ENCODE peak calls at places on chromosomes 13 and 19, in five cellular contexts. C is IMR-90, H is neuronal stem cell, A is mesendoderm, I is H9. B is an unnamed sample.

GRCh38 chr19:54418030-54418929 is 3.0 kb downstream of the TTYH1 start:
- DNase-seq in I (no peak), A (peak), C (peak), H (no peak), B (peak)

GRCh38 chr19:47704024-47704423 is 9.2 kb upstream of the EHD2 start:
- DNase-seq in I (no peak), H (no peak), C (peak), A (no peak), B (peak)

GRCh38 chr13:60654405-60654804 is 257.4 kb downstream of the TDRD3 start:
- DNase-seq in C (no peak), I (no peak), A (peak), H (no peak), B (peak)

GRCh38 chr19:3099347-3100145 is 5.4 kb downstream of the GNA11 start:
- DNase-seq in H (no peak), I (no peak), C (no peak), A (no peak), B (no peak)

GRCh38 chr19:13872695-13873389 is 4.1 kb upstream of the NANOS3 start:
- DNase-seq in C (no peak), H (peak), I (peak), A (peak), B (no peak)

GRCh38 chr13:59861676-59862075 is 302.1 kb downstream of the DIAPH3 start:
- DNase-seq in I (no peak), H (no peak), C (no peak), A (no peak), B (no peak)

GRCh38 chr19:31270897-31271568 is 78.2 kb downstream of the TSHZ3 start:
- DNase-seq in H (no peak), C (peak), I (no peak), A (no peak), B (no peak)

GRCh38 chr19:55117636-55118391 is at the start of gene PPP1R12C:
- DNase-seq in I (peak), A (peak), H (peak), C (peak), B (peak)

GRCh38 chr13:31824705-31825512 is 85.6 kb downstream of the RXFP2 start:
- DNase-seq in A (peak), I (no peak), H (no peak), C (peak), B (peak)

GRCh38 chr19:51564791-51565190 is 6.3 kb upstream of the ZNF175 start:
- DNase-seq in C (no peak), A (peak), H (no peak), I (peak), B (no peak)

GRCh38 chr19:47107953-47108746 is 5.4 kb downstream of the ZC3H4 start:
- DNase-seq in A (no peak), C (peak), I (no peak), H (no peak), B (no peak)

GRCh38 chr19:57056972-57057371 is 62.8 kb upstream of the USP29 start:
- DNase-seq in A (no peak), C (peak), I (no peak), H (no peak), B (no peak)

GRCh38 chr13:70889163-70889562 is 780.9 kb upstream of the KLHL1 start:
- DNase-seq in C (no peak), H (no peak), I (no peak), A (no peak), B (no peak)

GRCh38 chr13:75124415-75124814 is 357.6 kb downstream of the TBC1D4 start:
- DNase-seq in H (no peak), A (no peak), I (no peak), C (no peak), B (no peak)

GRCh38 chr19:32351807-32352630 is 6.6 kb downstream of the ZNF507 start:
- DNase-seq in I (no peak), C (peak), H (no peak), A (no peak), B (peak)

GRCh38 chr13:31835932-31836331 is 96.6 kb downstream of the RXFP2 start:
- DNase-seq in I (no peak), C (peak), H (no peak), A (no peak), B (peak)

GRCh38 chr19:38255759-38256052 is 468 bp downstream of the PPP1R14A start:
- DNase-seq in A (peak), H (no peak), I (no peak), C (no peak), B (peak)

GRCh38 chr19:38252935-38253691 is 3.1 kb downstream of the PPP1R14A start:
- DNase-seq in H (no peak), I (no peak), C (no peak), A (no peak), B (peak)

GRCh38 chr19:38252385-38252784 is 3.8 kb downstream of the PPP1R14A start:
- DNase-seq in A (no peak), C (no peak), H (no peak), I (no peak), B (no peak)

GRCh38 chr19:38251564-38252051 is 4.6 kb downstream of the PPP1R14A start:
- DNase-seq in A (peak), H (no peak), I (no peak), C (no peak), B (peak)

GRCh38 chr19:38253788-38254187 is 2.4 kb downstream of the PPP1R14A start:
- DNase-seq in C (no peak), A (no peak), I (no peak), H (no peak), B (no peak)
- H4K8ac ChIP-seq in C (peak), A (no peak), I (no peak), H (no peak), B (peak)

GRCh38 chr19:21593008-21593427 is 87.6 kb downstream of the ZNF429 start:
- DNase-seq in C (no peak), A (no peak), I (no peak), H (no peak), B (no peak)
- H4K8ac ChIP-seq in C (no peak), A (no peak), I (no peak), H (no peak), B (no peak)

GRCh38 chr13:112741835-112742570 is 52.2 kb downstream of the ATP11A start:
- DNase-seq in I (no peak), A (no peak), C (no peak), H (no peak), B (no peak)

GRCh38 chr13:112740502-112741131 is 50.8 kb downstream of the ATP11A start:
- DNase-seq in C (peak), H (no peak), A (no peak), I (no peak), B (peak)

GRCh38 chr13:112742583-112742982 is 52.7 kb downstream of the ATP11A start:
- DNase-seq in C (no peak), A (no peak), H (no peak), I (no peak), B (no peak)

GRCh38 chr13:112743451-112744305 is 53.8 kb downstream of the ATP11A start:
- DNase-seq in I (no peak), H (no peak), A (no peak), C (no peak), B (no peak)

DNA sequence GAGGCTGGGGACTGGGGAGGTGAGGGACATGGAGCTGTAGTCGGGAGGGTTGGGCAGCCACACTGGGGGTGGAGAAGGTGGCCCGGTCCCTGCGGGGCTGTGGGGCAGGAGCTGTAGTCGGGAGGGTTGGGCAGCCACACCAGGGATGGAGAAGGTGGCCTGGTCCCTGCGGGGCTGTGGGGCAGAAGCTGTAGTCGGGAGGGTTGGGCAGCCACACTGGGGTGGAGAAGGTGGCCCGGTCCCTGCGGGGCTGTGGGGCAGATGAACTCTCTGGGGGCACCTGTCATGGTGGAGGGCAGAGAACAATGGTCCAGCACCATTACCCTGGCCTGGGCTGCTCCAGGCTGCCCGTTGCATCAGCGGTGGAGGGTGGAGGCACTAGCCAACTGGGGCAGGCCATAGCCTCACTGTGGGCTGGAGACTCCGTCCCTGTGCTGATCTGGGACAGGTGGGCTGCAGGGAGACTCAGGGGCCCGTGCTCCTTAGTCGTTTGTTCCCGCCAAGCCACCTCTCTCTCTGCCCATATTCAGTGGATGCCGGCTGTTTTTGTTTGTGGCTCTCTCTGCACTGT is 51.4 kb downstream of the ATP11A start:
- DNase-seq in I (no peak), C (no peak), H (no peak), A (no peak), B (no peak)
- H4K8ac ChIP-seq in I (no peak), C (peak), H (no peak), A (no peak), B (peak)

GRCh38 chr13:107185889-107186288 is 618.0 kb upstream of the ARGLU1 start:
- DNase-seq in C (peak), H (no peak), I (no peak), A (no peak), B (peak)
- H4K8ac ChIP-seq in C (peak), H (no peak), I (no peak), A (no peak), B (no peak)

GRCh38 chr19:5832049-5832448 is 7.5 kb downstream of the FUT6 start:
- DNase-seq in I (no peak), C (no peak), H (no peak), A (no peak), B (no peak)
- H4K8ac ChIP-seq in I (no peak), C (no peak), H (no peak), A (no peak), B (no peak)

GRCh38 chr19:1618157-1619093 is 13.2 kb upstream of the UQCR11 start:
- DNase-seq in I (peak), C (no peak), H (no peak), A (peak), B (no peak)
- H4K8ac ChIP-seq in I (no peak), C (no peak), H (no peak), A (no peak), B (no peak)

DNA sequence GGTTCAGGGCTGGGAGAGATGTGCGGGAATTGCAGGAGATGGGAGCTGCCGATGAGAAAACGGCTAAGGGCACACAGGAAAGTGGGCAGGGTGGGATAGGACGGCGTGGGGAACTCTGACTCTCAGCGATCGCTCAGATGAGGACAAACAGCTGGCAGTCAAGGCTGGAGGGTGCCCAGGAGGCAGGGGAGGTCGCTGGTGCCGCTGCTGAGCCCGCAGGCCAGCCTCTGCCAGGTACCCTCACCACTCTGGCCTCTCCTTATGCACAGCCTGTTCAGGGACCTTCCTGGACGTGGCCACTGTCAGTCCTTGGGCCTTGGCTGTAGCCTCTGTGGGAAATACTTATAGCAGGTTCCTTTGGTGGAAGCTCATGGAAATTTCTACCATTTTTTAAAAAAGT is 308.6 kb downstream of the TEX29 start:
- DNase-seq in I (peak), H (no peak), A (no peak), C (no peak), B (no peak)
- H4K8ac ChIP-seq in I (no peak), H (no peak), A (no peak), C (no peak), B (no peak)

GRCh38 chr19:18513868-18514267 is 8.0 kb downstream of the ELL start:
- DNase-seq in I (no peak), A (no peak), C (no peak), H (no peak), B (no peak)

GRCh38 chr19:18514800-18515682 is 6.8 kb downstream of the ELL start:
- DNase-seq in H (no peak), I (no peak), A (peak), C (peak), B (peak)

GRCh38 chr19:18517606-18518005 is 4.3 kb downstream of the ELL start:
- DNase-seq in A (no peak), I (no peak), H (no peak), C (no peak), B (no peak)

GRCh38 chr19:18518639-18519038 is 3.2 kb downstream of the ELL start:
- DNase-seq in H (no peak), C (no peak), I (no peak), A (no peak), B (no peak)

GRCh38 chr19:18515959-18516358 is 5.9 kb downstream of the ELL start:
- DNase-seq in A (no peak), C (no peak), H (no peak), I (no peak), B (no peak)
- H4K8ac ChIP-seq in A (no peak), C (no peak), H (no peak), I (no peak), B (peak)

DNA sequence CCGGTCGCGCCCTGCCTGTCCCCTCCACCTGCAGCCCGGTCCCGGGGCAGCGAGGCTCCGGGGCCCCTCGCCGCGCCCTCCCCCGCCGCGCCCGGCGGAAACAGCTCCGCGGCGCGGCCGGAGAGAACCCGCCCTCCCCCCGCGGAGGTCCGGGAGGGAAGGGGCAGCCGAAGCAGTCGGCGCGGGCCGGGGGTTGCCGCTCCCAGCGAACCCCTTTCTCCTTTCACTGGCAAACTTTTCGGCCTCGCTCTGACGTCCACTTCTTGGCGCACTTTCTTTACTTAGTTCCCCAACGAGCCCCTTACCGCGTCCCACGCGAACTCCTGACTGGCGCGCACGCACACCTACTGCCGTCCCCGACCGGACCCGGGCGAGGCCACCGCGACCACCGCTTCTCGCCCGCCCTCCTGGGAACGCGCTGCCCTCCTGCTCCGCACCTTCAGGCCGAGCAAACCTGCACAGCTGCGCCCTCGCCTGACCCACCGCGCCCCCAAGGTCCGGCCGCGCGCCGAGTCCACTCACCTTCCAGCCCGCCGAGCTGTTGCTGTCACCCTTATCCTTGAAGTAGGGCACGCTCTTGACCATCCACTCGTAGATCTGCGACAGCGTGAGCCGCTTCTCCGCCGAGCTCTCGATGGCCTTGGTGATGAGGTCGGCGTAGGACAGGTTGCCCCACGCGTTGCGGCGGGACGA is 1.2 kb downstream of the FOXO1 start:
- DNase-seq in A (peak), I (no peak), H (peak), C (no peak), B (peak)
- H4K8ac ChIP-seq in A (no peak), I (no peak), H (no peak), C (no peak), B (peak)

DNA sequence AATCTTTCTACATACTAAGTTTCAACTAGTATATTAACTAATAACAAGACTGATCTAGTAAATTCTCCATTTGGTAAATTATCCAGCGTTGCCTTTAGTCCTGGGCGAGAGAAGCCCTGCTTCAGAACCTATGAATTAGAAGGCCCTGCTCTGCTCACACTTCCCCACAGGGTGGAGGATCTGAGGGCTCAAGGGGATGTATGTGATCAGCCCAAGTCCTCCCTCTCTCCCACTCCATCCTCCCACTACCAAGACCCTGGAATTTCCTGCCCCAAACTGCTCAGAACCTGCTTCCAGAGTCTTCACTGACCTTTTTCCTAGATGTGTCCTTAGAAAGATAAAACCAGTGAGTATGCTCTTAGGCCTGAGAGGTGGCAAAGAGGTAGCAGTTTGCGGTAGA is 91.6 kb downstream of the WDFY2 start:
- DNase-seq in A (no peak), C (no peak), H (no peak), I (no peak), B (no peak)
- H4K8ac ChIP-seq in A (no peak), C (no peak), H (no peak), I (no peak), B (no peak)

B was measured in mesenchymal stem cell.